ENCODE peak calls at places on chromosome 1, in ten cellular contexts. H is lower lobe of right lung; V is CD8-positive, alpha-beta T cell; K is left lung; R is PC-9; I is mesenchymal stem cell; A is mucosa of descending colon; W is CD8-positive, alpha-beta memory T cell; S is ovary; F is mammary epithelial cell. G is an unnamed sample. For H3K9me3, the result is how much of the 10 kb centered on the place peaks cover.

GRCh38 chr1:1137256-1138045 is 21.6 kb upstream of the C1orf159 start:
- DNase-seq in H (no peak), V (peak), K (no peak), R (no peak), I (no peak), A (peak), W (peak), S (no peak), F (no peak), G (no peak)

GRCh38 chr1:153538315-153538821 is 2.4 kb downstream of the S100A5 start:
- DNase-seq in H (no peak), V (no peak), K (no peak), R (no peak), I (no peak), A (peak), W (no peak), S (peak), F (no peak), G (no peak)

GRCh38 chr1:87942165-87942564 is 613.5 kb downstream of the LMO4 start:
- DNase-seq in H (peak), V (no peak), K (peak), R (no peak), I (peak), A (no peak), W (no peak), S (no peak), F (no peak), G (peak)

GRCh38 chr1:231460614-231461013 is 38.5 kb upstream of the EGLN1 start:
- DNase-seq in H (no peak), V (peak), K (no peak), R (no peak), I (no peak), A (no peak), W (peak), S (no peak), F (peak), G (no peak)

GRCh38 chr1:206684003-206684402 is 702 bp upstream of the MAPKAPK2 start:
- DNase-seq in H (no peak), V (no peak), K (no peak), R (no peak), I (no peak), A (no peak), W (no peak), S (no peak), F (no peak), G (no peak)

GRCh38 chr1:54872041-54872342 is 15.0 kb downstream of the DHCR24 start:
- DNase-seq in H (no peak), V (no peak), K (no peak), R (no peak), I (no peak), A (no peak), W (no peak), S (no peak), F (no peak), G (no peak)

GRCh38 chr1:200493344-200493743 is 83.5 kb upstream of the ZNF281 start:
- DNase-seq in H (no peak), V (no peak), K (no peak), R (no peak), I (no peak), A (no peak), W (no peak), S (no peak), F (no peak), G (no peak)

GRCh38 chr1:41639332-41639936 is 155.0 kb upstream of the EDN2 start:
- DNase-seq in H (no peak), V (no peak), K (no peak), R (no peak), I (peak), A (no peak), W (no peak), S (no peak), F (peak), G (peak)

GRCh38 chr1:246002725-246003441 is 504.2 kb downstream of the SMYD3 start:
- DNase-seq in H (peak), V (peak), K (peak), R (peak), I (peak), A (peak), W (peak), S (peak), F (peak), G (peak)

GRCh38 chr1:155061381-155062150 is 2.0 kb upstream of the EFNA4 start:
- DNase-seq in H (peak), V (peak), K (peak), R (peak), I (peak), A (peak), W (peak), S (peak), F (peak), G (peak)
- H3K4me3 ChIP-seq in H (no peak), V (no peak), K (no peak), R (no peak), I (no peak), A (no peak), W (no peak), S (no peak), F (no peak), G (no peak)

GRCh38 chr1:115127539-115127938 is 38.2 kb upstream of the TSPAN2 start:
- DNase-seq in H (no peak), V (no peak), K (no peak), R (no peak), I (no peak), A (no peak), W (no peak), S (no peak), F (no peak), G (no peak)

GRCh38 chr1:115118596-115118995 is 29.3 kb upstream of the TSPAN2 start:
- DNase-seq in H (no peak), V (no peak), K (no peak), R (no peak), I (no peak), A (no peak), W (no peak), S (no peak), F (no peak), G (no peak)

GRCh38 chr1:115118086-115118485 is 28.8 kb upstream of the TSPAN2 start:
- DNase-seq in H (no peak), V (no peak), K (no peak), R (no peak), I (no peak), A (no peak), W (no peak), S (no peak), F (no peak), G (no peak)

GRCh38 chr1:115121793-115122192 is 32.5 kb upstream of the TSPAN2 start:
- DNase-seq in H (no peak), V (no peak), K (no peak), R (no peak), I (no peak), A (no peak), W (no peak), S (no peak), F (no peak), G (no peak)

GRCh38 chr1:115123116-115123515 is 33.8 kb upstream of the TSPAN2 start:
- DNase-seq in H (no peak), V (no peak), K (no peak), R (no peak), I (no peak), A (no peak), W (no peak), S (no peak), F (no peak), G (no peak)
- H3K9me3 ChIP-seq in H (under half), V (under half), K (under half), R (under half), I (half or more), A (under half), W (under half), S (under half), F (under half), G (under half)

GRCh38 chr1:23578311-23578996 is 19.2 kb upstream of the ID3 start:
- DNase-seq in H (no peak), V (no peak), K (no peak), R (no peak), I (peak), A (no peak), W (no peak), S (no peak), F (no peak), G (no peak)
- H3K4me3 ChIP-seq in H (no peak), V (no peak), K (no peak), R (no peak), I (no peak), A (no peak), W (no peak), S (no peak), F (no peak), G (no peak)

GRCh38 chr1:112532074-112532473 is 23.3 kb downstream of the WNT2B start:
- DNase-seq in H (no peak), V (no peak), K (no peak), R (no peak), I (no peak), A (no peak), W (no peak), S (no peak), F (no peak), G (no peak)
- H3K9me3 ChIP-seq in H (under half), V (under half), K (under half), R (under half), I (under half), A (under half), W (under half), S (under half), F (under half), G (under half)